ENCODE peak calls at places on chromosomes 5 and 9, in ten cellular contexts. R is ovary; K is activated B cell treated with CpG ODN at 0.5 μM for 24 hours; D is A549; Z is natural killer cell; Y is spleen; S is dorsolateral prefrontal cortex; J is CD8-positive, alpha-beta T cell; C is AG09309; A is endothelial cell. H is an unnamed sample.
A peak's percentile ranks its signal among the peaks of the same experiment; 100 is the strongest.

GRCh38 chr5:32138839-32139493 is 35.2 kb downstream of the GOLPH3 start:
- DNase-seq in S (peak; percentile 55), Y (no peak), R (no peak), D (no peak), C (no peak), J (no peak), K (no peak), A (no peak), Z (no peak), H (no peak)

GRCh38 chr5:33315170-33315569 is 125.6 kb upstream of the TARS1 start:
- DNase-seq in S (no peak), Z (no peak), J (no peak), R (no peak), Y (no peak), C (no peak), A (no peak), D (no peak), K (no peak), H (no peak)

GRCh38 chr5:170315154-170315553 is 17.6 kb upstream of the LCP2 start:
- DNase-seq in A (no peak), Y (no peak), J (no peak), S (peak; percentile 83), R (peak; percentile 81), K (no peak), Z (no peak), D (no peak), C (no peak), H (no peak)

GRCh38 chr9:86535406-86535915 is 181.3 kb upstream of the TUT7 start:
- DNase-seq in K (no peak), C (no peak), Y (no peak), A (no peak), R (no peak), D (no peak), S (no peak), Z (no peak), J (no peak), H (no peak)

GRCh38 chr9:123679330-123679987 is 250.5 kb downstream of the DENND1A start:
- DNase-seq in S (no peak), Y (peak; percentile 82), Z (no peak), K (no peak), A (no peak), C (no peak), J (no peak), D (no peak), R (no peak), H (no peak)

GRCh38 chr5:120464627-120465280 is 654 bp downstream of the PRR16 start:
- DNase-seq in K (peak; percentile 22), J (no peak), Y (peak; percentile 75), A (peak; percentile 25), Z (no peak), C (peak; percentile 42), D (no peak), R (no peak), S (no peak), H (no peak)

GRCh38 chr5:72159501-72159911 is 52.2 kb downstream of the MAP1B start:
- DNase-seq in D (no peak), Z (no peak), A (no peak), S (no peak), Y (no peak), K (no peak), R (no peak), J (no peak), C (no peak), H (no peak)

GRCh38 chr5:154654484-154655375 is 100.4 kb upstream of the LARP1 start:
- DNase-seq in Y (no peak), D (no peak), J (no peak), R (no peak), S (no peak), A (no peak), Z (no peak), C (no peak), K (no peak), H (no peak)

GRCh38 chr5:72878854-72879253 is 62.4 kb downstream of the TNPO1 start:
- DNase-seq in Z (no peak), R (no peak), J (no peak), C (no peak), Y (no peak), D (no peak), A (no peak), K (no peak), S (no peak), H (no peak)

DNA sequence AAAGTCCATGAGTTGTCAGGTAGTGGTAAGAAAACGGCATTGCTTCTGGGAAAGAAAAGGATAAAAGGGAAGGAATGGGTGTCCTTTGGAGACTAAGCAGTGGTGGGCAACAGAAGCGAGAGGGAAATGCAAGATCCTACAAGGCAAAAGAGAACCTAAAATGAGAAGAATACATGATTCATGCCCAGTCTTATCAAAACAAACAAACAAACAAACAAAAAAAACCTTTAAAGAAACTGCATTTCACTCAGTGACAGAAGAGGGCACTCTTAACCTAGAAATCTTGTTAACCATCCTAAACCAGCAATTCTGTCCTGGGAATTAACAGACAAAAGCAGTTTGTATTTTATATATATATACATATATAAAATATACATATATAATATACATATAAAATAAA is 88.5 kb downstream of the SUSD1 start:
- DNase-seq in J (no peak), Z (no peak), K (no peak), A (no peak), Y (no peak), S (no peak), R (no peak), C (no peak), D (peak; percentile 40), H (no peak)
- TF ChIP-seq CTCF in J (peak; percentile 55), Z (peak; percentile 49), K (no peak), A (peak; percentile 56), Y (peak; percentile 49), S (peak; percentile 70), R (peak; percentile 28), C (peak; percentile 51), D (peak; percentile 81), H (peak; percentile 41)

GRCh38 chr5:151362970-151363369 is 15.6 kb upstream of the SLC36A2 start:
- DNase-seq in R (no peak), J (no peak), S (no peak), Z (no peak), Y (no peak), D (no peak), A (no peak), C (no peak), K (no peak), H (no peak)
- TF ChIP-seq CTCF in R (no peak), J (no peak), S (no peak), Z (no peak), Y (no peak), D (no peak), A (no peak), C (no peak), K (no peak), H (no peak)

GRCh38 chr9:16028516-16028915 is 475.7 kb downstream of the CCDC171 start:
- DNase-seq in J (no peak), A (no peak), R (no peak), Y (no peak), S (no peak), D (no peak), K (no peak), C (no peak), Z (no peak), H (no peak)
- TF ChIP-seq CTCF in J (no peak), A (no peak), R (no peak), Y (no peak), S (no peak), D (no peak), K (no peak), C (peak; percentile 15), Z (no peak), H (no peak)

GRCh38 chr9:89379508-89380115 is 61.3 kb downstream of the SECISBP2 start:
- DNase-seq in K (no peak), D (no peak), Z (no peak), Y (peak; percentile 68), R (no peak), J (no peak), C (no peak), S (no peak), A (no peak), H (no peak)

GRCh38 chr9:89378541-89378940 is 60.2 kb downstream of the SECISBP2 start:
- DNase-seq in R (no peak), C (no peak), J (no peak), Y (peak; percentile 74), A (no peak), Z (no peak), S (peak; percentile 33), D (no peak), K (no peak), H (no peak)

GRCh38 chr9:89377411-89377810 is 59.1 kb downstream of the SECISBP2 start:
- DNase-seq in C (no peak), A (no peak), Y (peak; percentile 64), S (peak; percentile 27), Z (no peak), J (no peak), K (no peak), D (no peak), R (no peak), H (no peak)

GRCh38 chr9:89380437-89381307 is 62.4 kb downstream of the SECISBP2 start:
- DNase-seq in C (no peak), R (no peak), D (no peak), Z (no peak), Y (peak; percentile 78), S (no peak), A (no peak), J (no peak), K (no peak), H (peak; percentile 45)

DNA sequence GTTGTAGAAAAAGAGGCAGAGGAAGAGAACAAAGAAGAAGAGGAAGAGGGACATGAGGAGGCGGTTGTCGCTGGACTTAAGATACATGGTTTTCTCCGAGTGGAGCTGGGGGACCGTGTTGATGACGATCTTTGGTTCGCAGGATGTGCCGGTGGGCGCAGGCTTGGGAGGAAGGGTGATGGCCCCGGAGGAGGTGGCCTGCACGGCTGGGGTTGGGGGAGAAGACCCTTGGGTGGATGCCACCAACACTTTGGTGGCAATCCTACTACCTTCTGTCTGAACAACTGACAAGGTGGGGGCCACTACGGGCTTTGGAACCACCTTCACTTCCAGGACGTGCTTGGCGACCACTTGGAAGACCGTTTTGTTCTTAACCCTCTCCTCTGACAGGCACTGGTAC is 60.7 kb downstream of the SECISBP2 start:
- DNase-seq in D (no peak), J (no peak), Z (no peak), C (no peak), S (no peak), A (no peak), Y (peak; percentile 72), R (no peak), K (no peak), H (no peak)
- TF ChIP-seq CTCF in D (no peak), J (no peak), Z (no peak), C (no peak), S (no peak), A (no peak), Y (no peak), R (no peak), K (no peak), H (no peak)

H was measured in kidney epithelial cell.